ENCODE peak calls at places on chromosome 6, in four cellular contexts. F is GM06990, E is ovary, S is IMR-90. P is an unnamed sample. For H3K27me3 and H3K36me3, the result is how much of the 10 kb centered on the place peaks cover.

GRCh38 chr6:13511913-13512717 is 24.7 kb upstream of the GFOD1 start:
- DNase-seq in F (no peak), E (no peak), S (no peak), P (no peak)

GRCh38 chr6:27679308-27679967 is 206.5 kb upstream of the ZNF184 start:
- DNase-seq in F (no peak), E (no peak), S (no peak), P (peak)

GRCh38 chr6:16922282-16922681 is 161.0 kb upstream of the ATXN1 start:
- DNase-seq in F (no peak), E (no peak), S (no peak), P (no peak)

GRCh38 chr6:52176550-52176949 is 9.6 kb upstream of the IL17A start:
- DNase-seq in F (peak), E (no peak), S (no peak), P (no peak)

GRCh38 chr6:90193359-90193758 is 103.3 kb downstream of the BACH2 start:
- DNase-seq in F (no peak), E (no peak), S (no peak), P (no peak)

GRCh38 chr6:19159087-19159486 is 678.1 kb upstream of the ID4 start:
- DNase-seq in F (no peak), E (no peak), S (no peak), P (no peak)

GRCh38 chr6:26412225-26412624 is 10.2 kb downstream of the BTN3A1 start:
- DNase-seq in F (no peak), E (no peak), S (no peak), P (no peak)

GRCh38 chr6:19399406-19399805 is 437.8 kb upstream of the ID4 start:
- DNase-seq in F (no peak), E (peak), S (peak), P (no peak)

GRCh38 chr6:106702046-106702445 is 72.7 kb downstream of the QRSL1 start:
- DNase-seq in F (peak), E (no peak), S (no peak), P (no peak)

GRCh38 chr6:138336221-138336620 is 41.5 kb upstream of the SMIM28 start:
- DNase-seq in F (no peak), E (no peak), S (no peak), P (no peak)

GRCh38 chr6:68757821-68758220 is 122.7 kb downstream of the ADGRB3 start:
- DNase-seq in F (no peak), E (no peak), S (no peak), P (no peak)

GRCh38 chr6:36977470-36977941 is 8.5 kb downstream of the MTCH1 start:
- DNase-seq in F (peak), E (peak), S (no peak), P (no peak)

GRCh38 chr6:161228911-161229591 is 44.8 kb downstream of the AGPAT4 start:
- DNase-seq in F (no peak), E (no peak), S (peak), P (peak)

GRCh38 chr6:169212436-169212835 is 41.2 kb downstream of the THBS2 start:
- DNase-seq in F (no peak), E (no peak), S (no peak), P (no peak)

GRCh38 chr6:10271982-10272381 is 142.9 kb downstream of the TFAP2A start:
- DNase-seq in F (no peak), E (no peak), S (no peak), P (peak)

GRCh38 chr6:56204134-56204533 is 43.2 kb downstream of the COL21A1 start:
- DNase-seq in F (no peak), E (no peak), S (no peak), P (no peak)

GRCh38 chr6:29510202-29510601 is 22.4 kb upstream of the MAS1L start:
- DNase-seq in F (no peak), E (no peak), S (no peak), P (no peak)

GRCh38 chr6:44706011-44706410 is 318.5 kb downstream of the CDC5L start:
- DNase-seq in F (no peak), E (no peak), S (no peak), P (no peak)

GRCh38 chr6:11851405-11851804 is 72.8 kb upstream of the ADTRP start:
- DNase-seq in F (peak), E (no peak), S (peak), P (peak)

GRCh38 chr6:66210964-66211363 is 503.9 kb upstream of the EYS start:
- DNase-seq in F (no peak), E (no peak), S (no peak), P (no peak)

GRCh38 chr6:100194535-100194934 is 200.5 kb upstream of the MCHR2 start:
- DNase-seq in F (no peak), E (no peak), S (no peak), P (no peak)

GRCh38 chr6:107743311-107743710 is 80.8 kb downstream of the SCML4 start:
- DNase-seq in F (no peak), E (no peak), S (no peak), P (peak)

GRCh38 chr6:107744927-107745326 is 79.2 kb downstream of the SCML4 start:
- DNase-seq in F (no peak), E (no peak), S (no peak), P (no peak)

GRCh38 chr6:107741191-107741680 is 82.9 kb downstream of the SCML4 start:
- DNase-seq in F (no peak), E (no peak), S (no peak), P (no peak)

GRCh38 chr6:107750398-107750797 is 73.7 kb downstream of the SCML4 start:
- DNase-seq in F (no peak), E (no peak), S (no peak), P (no peak)

GRCh38 chr6:107746461-107747030 is 77.6 kb downstream of the SCML4 start:
- DNase-seq in F (no peak), E (no peak), S (no peak), P (no peak)
- H3K27me3 ChIP-seq in F (under half), E (under half), S (under half), P (under half)

DNA sequence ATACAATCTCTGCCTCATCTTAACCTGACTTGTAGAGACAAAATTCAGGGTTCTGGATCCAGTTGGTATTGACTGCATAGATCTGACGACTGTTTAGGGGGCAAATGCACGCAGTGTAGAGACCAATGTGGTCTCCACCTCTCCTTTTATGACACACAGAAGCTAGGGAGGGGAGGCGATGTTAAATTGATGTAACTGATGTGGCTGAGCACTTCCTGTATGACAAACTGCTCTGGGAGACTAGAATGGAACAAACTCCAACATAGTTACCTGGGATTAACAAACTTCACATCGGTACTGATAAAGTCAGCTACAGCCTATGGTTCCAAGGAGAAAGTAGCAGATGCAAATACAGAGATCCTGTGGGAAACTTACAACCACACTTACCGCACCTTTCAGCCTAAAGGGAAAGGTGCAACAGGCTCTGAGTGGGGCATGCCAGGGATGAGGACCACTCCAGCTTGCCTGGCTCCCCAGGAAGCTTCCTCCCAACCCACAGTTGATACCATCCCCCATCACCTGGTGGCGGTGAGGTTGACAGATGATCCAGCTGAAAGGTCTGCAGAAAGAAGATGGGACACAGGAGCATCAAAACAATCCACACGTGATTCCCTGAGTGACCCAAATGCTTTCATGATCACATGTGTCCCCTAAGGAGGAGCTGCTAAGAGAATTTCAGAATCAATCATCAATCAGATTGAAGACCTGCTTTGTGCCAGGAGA is 60.6 kb upstream of the MRPS10 start:
- DNase-seq in F (no peak), E (no peak), S (no peak), P (no peak)
- H3K4me3 ChIP-seq in F (no peak), E (no peak), S (no peak), P (no peak)

GRCh38 chr6:33777716-33778474 is 11.0 kb downstream of the LEMD2 start:
- DNase-seq in F (no peak), E (no peak), S (no peak), P (no peak)
- H3K36me3 ChIP-seq in F (under half), E (under half), S (half or more), P (half or more)

GRCh38 chr6:154514481-154514880 is 4.0 kb upstream of the CNKSR3 start:
- DNase-seq in F (no peak), E (no peak), S (no peak), P (no peak)
- H3K27me3 ChIP-seq in F (under half), E (under half), S (under half), P (under half)

GRCh38 chr6:97668716-97669115 is 385.7 kb upstream of the MMS22L start:
- DNase-seq in F (peak), E (no peak), S (no peak), P (no peak)

GRCh38 chr6:97666889-97667288 is 383.9 kb upstream of the MMS22L start:
- DNase-seq in F (peak), E (no peak), S (no peak), P (no peak)

GRCh38 chr6:97665410-97665809 is 382.4 kb upstream of the MMS22L start:
- DNase-seq in F (no peak), E (no peak), S (no peak), P (no peak)

GRCh38 chr6:97674802-97675201 is 391.8 kb upstream of the MMS22L start:
- DNase-seq in F (no peak), E (no peak), S (peak), P (peak)

GRCh38 chr6:97669191-97669651 is 386.2 kb upstream of the MMS22L start:
- DNase-seq in F (peak), E (no peak), S (peak), P (no peak)
- H3K4me3 ChIP-seq in F (peak), E (no peak), S (peak), P (no peak)

GRCh38 chr6:6556162-6556737 is 32.3 kb upstream of the LY86 start:
- DNase-seq in F (no peak), E (no peak), S (no peak), P (no peak)

GRCh38 chr6:6559994-6560393 is 28.5 kb upstream of the LY86 start:
- DNase-seq in F (no peak), E (no peak), S (no peak), P (peak)

GRCh38 chr6:6556738-6557503 is 31.6 kb upstream of the LY86 start:
- DNase-seq in F (no peak), E (no peak), S (peak), P (peak)

GRCh38 chr6:6557504-6557839 is 31.0 kb upstream of the LY86 start:
- DNase-seq in F (no peak), E (no peak), S (no peak), P (no peak)

GRCh38 chr6:6557871-6558270 is 30.6 kb upstream of the LY86 start:
- DNase-seq in F (no peak), E (no peak), S (no peak), P (peak)
- H3K36me3 ChIP-seq in F (under half), E (under half), S (under half), P (under half)

GRCh38 chr6:149924933-149925252 is 2.0 kb upstream of the RAET1G start:
- DNase-seq in F (no peak), E (peak), S (no peak), P (no peak)

GRCh38 chr6:149921361-149921760 is 1.6 kb downstream of the RAET1G start:
- DNase-seq in F (no peak), E (peak), S (no peak), P (no peak)

GRCh38 chr6:149923327-149923986 is 536 bp upstream of the RAET1G start:
- DNase-seq in F (no peak), E (no peak), S (no peak), P (no peak)

GRCh38 chr6:149924206-149924932 is 1.4 kb upstream of the RAET1G start:
- DNase-seq in F (no peak), E (peak), S (no peak), P (no peak)

DNA sequence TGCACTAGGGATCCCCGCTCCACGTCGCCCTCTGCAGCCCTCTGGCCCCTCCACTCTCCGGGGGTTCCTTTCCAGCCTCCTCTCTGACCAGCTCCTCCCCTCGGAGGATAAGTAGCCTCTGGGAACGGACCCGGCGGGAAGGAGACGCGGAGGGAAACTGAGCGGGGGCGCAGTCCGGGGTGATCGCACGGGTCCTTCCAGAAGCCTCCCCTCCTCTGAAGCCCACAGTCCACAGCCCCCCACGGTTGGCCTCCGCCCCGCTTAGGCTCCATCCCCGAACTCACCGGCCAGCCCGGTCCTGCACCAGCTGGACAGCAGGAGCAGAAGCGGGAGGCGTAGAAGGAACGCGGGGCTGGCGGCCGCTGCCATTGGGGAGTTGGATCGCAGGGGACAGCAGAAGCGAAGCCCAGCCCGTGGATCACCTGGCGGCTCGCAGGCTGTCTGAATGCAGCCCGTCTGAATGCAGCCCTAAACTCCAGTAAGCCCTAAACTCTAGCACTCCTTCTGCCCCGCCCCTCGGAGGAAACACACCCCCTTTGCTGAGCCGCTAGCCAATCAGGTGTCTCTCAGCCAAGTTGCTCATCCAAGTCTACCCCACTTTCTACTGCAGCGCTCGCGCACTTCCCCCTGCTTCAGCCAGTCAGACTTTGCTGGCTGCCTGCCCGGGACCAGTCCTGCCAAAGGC is at the start of gene RAET1G:
- DNase-seq in F (peak), E (peak), S (peak), P (peak)
- H3K27me3 ChIP-seq in F (under half), E (under half), S (under half), P (under half)

P was measured in bronchial epithelial cell.